ENCODE peak calls at places on chromosomes 1 and 21, in four cellular contexts. A, P, Q and H are unnamed samples.

GRCh38 chr1:59323879-59324278 is 27.0 kb downstream of the FGGY start:
- DNase-seq in Q (no peak), P (no peak), A (peak; percentile 36), H (no peak)

GRCh38 chr1:121471517-121471916 is 286.7 kb downstream of the SRGAP2C start:
- DNase-seq in A (no peak), Q (no peak), P (no peak), H (no peak)

GRCh38 chr21:45081636-45082035 is 7.3 kb downstream of the ADARB1 start:
- DNase-seq in P (no peak), Q (no peak), A (no peak), H (no peak)

GRCh38 chr21:16455978-16456377 is 726.2 kb downstream of the USP25 start:
- DNase-seq in P (no peak), Q (no peak), A (no peak), H (no peak)

GRCh38 chr1:117646007-117646913 is 40.4 kb downstream of the TENT5C start:
- DNase-seq in Q (no peak), A (peak; percentile 31), P (no peak), H (no peak)

GRCh38 chr1:205664399-205665108 is 15.8 kb downstream of the SLC45A3 start:
- DNase-seq in P (no peak), A (peak; percentile 28), Q (no peak), H (no peak)

GRCh38 chr21:37702241-37702640 is 214.0 kb downstream of the KCNJ6 start:
- DNase-seq in P (no peak), Q (no peak), A (no peak), H (no peak)

GRCh38 chr1:39701092-39701460 is 9.8 kb upstream of the HPCAL4 start:
- DNase-seq in P (no peak), Q (peak; percentile 52), A (peak; percentile 56), H (no peak)

GRCh38 chr1:31396633-31397351 is 16.2 kb upstream of the SERINC2 start:
- DNase-seq in A (peak; percentile 90), P (no peak), Q (no peak), H (no peak)

GRCh38 chr1:50968884-50969610 is 998 bp upstream of the CDKN2C start:
- DNase-seq in A (no peak), Q (peak; percentile 47), P (peak; percentile 76), H (no peak)

GRCh38 chr1:2548068-2548589 is 8.0 kb upstream of the TNFRSF14 start:
- DNase-seq in P (peak; percentile 94), A (peak; percentile 56), Q (peak; percentile 91), H (peak; percentile 76)

GRCh38 chr1:36482724-36483388 is at the start of gene CSF3R:
- DNase-seq in Q (no peak), A (no peak), P (no peak), H (no peak)

GRCh38 chr21:32214654-32215305 is 64.1 kb downstream of the MIS18A start:
- DNase-seq in Q (no peak), P (no peak), A (no peak), H (no peak)

GRCh38 chr1:11550664-11551283 is 71.8 kb downstream of the DISP3 start:
- DNase-seq in P (peak; percentile 89), A (peak; percentile 72), Q (peak; percentile 86), H (peak; percentile 95)

GRCh38 chr1:170660281-170660713 is 3.6 kb upstream of the PRRX1 start:
- DNase-seq in Q (peak; percentile 48), A (no peak), P (peak; percentile 58), H (no peak)

GRCh38 chr1:41500781-41501518 is 16.5 kb upstream of the EDN2 start:
- DNase-seq in A (no peak), P (no peak), Q (no peak), H (no peak)

GRCh38 chr1:7373936-7374760 is 396.9 kb upstream of the VAMP3 start:
- DNase-seq in P (no peak), A (peak; percentile 15), Q (peak; percentile 17), H (no peak)

GRCh38 chr1:238777551-238777950 is 608.8 kb upstream of the CHRM3 start:
- DNase-seq in P (no peak), Q (no peak), A (peak; percentile 17), H (no peak)

GRCh38 chr1:182259229-182259872 is 132.2 kb downstream of the GLUL start:
- DNase-seq in Q (no peak), A (no peak), P (no peak), H (no peak)

GRCh38 chr1:151502035-151502728 is 9.0 kb upstream of the CGN start:
- DNase-seq in Q (no peak), A (no peak), P (no peak), H (no peak)
- H3K4ac ChIP-seq in Q (no peak overlapping the region), A (no peak overlapping the region), P (no peak overlapping the region), H (no peak overlapping the region)

GRCh38 chr1:145826030-145826429 is 2.0 kb downstream of the POLR3C start:
- DNase-seq in A (no peak), P (no peak), Q (no peak), H (no peak)

GRCh38 chr1:145828368-145829016 is 4.5 kb downstream of the POLR3C start:
- DNase-seq in Q (no peak), P (no peak), A (no peak), H (no peak)

GRCh38 chr1:145827966-145828365 is 4.0 kb downstream of the POLR3C start:
- DNase-seq in A (peak; percentile 28), Q (no peak), P (no peak), H (no peak)

GRCh38 chr1:145824499-145824842 is 471 bp downstream of the POLR3C start:
- DNase-seq in P (no peak), A (no peak), Q (no peak), H (no peak)

DNA sequence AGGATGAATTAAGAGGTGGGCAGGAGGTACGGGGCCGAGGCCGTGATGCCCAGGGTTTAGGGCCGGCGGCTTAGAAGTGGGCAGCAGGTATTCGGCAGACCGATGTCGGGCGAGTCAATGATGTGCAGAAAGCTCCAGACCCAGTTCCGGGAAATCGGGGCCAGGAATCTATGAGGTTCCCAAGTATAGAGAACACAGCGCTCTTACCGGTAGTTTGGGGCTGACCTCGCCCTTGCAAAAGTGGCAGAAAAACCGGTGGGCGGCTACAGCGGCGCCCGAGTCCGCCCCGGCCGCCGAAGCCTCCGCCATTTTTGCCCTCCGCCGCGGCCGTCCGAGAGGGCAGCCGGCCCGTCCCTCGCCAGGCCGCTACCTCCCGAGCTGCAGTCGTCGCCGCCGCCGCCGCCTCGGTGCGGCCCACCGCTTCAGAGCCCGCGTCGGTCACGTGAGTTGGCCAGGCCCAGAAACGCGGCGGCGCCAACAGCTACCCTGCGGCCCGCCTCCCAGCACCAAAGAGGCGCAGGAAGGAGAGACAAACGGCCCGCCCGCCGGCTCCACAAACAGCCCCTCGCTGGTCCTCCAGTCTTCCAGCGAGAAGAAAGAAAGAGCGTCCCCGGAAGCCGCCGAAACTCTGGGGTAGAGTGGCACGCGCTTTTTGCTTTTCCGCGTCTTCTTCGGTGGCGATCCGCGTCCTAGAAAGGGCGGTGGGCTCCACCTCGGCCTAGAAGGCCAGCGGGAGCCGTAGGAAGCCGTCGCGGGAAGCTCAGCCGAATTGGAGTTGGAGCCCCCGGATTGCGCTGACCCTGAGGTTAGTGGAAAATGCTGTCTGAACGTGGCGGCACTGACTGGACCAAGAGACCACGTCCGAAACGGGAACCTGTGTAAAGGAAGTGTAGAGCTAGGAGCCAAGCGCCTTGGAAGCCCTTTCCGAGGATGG is at the start of the genes POLR3C and RNF115:
- DNase-seq in Q (peak; percentile 91), A (peak; percentile 90), P (peak; percentile 88), H (peak; percentile 90)
- H3K4ac ChIP-seq in Q (no peak within 1 kb of the TSS), A (peak within 1 kb of the TSS; percentile 90), P (no peak within 1 kb of the TSS), H (no peak within 1 kb of the TSS)

GRCh38 chr1:33178836-33179439 is 2.9 kb downstream of the TRIM62 start:
- DNase-seq in P (no peak), A (no peak), Q (no peak), H (no peak)

GRCh38 chr1:33176887-33177286 is 5.0 kb downstream of the TRIM62 start:
- DNase-seq in P (no peak), Q (no peak), A (no peak), H (no peak)

GRCh38 chr1:33177996-33178540 is 3.8 kb downstream of the TRIM62 start:
- DNase-seq in Q (no peak), A (no peak), P (no peak), H (no peak)

GRCh38 chr1:33175865-33176264 is 6.0 kb downstream of the TRIM62 start:
- DNase-seq in P (no peak), Q (no peak), A (no peak), H (no peak)

DNA sequence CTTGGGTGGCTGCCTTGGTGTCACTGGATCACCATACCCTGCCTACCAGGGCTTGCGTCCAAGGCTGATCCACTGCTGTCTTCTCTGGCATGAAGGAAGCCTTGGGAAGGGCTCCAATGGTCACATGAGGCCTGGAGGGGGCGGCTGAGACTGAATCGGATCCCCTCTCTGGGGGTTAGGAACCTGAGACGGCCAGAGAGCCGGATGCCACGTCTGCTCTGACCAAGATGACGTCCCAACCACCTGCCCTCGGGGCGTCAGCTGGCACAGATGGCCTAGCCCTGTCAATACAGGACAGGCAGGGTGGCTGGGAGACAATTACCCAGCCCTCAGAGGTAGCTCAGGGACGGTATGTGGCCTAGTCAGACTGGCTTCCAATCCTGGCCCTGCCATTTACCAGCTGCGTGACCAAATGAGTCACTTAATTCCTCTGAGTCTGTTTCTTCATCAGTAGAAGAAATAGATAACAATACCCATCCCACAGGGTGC is 5.4 kb downstream of the TRIM62 start:
- DNase-seq in P (no peak), Q (peak; percentile 48), A (peak; percentile 67), H (no peak)
- H3K4ac ChIP-seq in P (no peak overlapping the region), Q (no peak overlapping the region), A (peak overlapping the region; percentile 45), H (no peak overlapping the region)

DNA sequence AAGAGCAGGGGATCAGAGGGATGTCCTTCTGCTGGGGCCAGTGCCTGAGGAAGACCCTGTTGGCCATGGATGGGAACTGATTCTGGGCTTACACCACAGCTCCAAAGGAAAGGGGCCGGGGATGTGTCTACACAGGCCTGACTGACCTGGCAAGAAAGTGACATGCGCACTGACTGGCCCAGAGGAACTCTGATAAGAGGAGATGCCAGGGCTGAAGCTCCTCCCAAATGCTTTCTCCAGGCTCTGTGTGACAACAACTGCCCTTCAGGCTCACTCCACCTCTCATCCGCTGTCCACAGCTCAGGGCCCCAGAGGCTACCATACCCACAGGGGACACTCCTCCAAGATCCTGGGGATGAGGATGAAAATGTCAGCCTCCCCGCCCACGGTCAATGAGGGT is 195.6 kb downstream of the TOMM20 start:
- DNase-seq in P (no peak), A (no peak), Q (peak; percentile 25), H (no peak)
- H3K4ac ChIP-seq in P (no peak overlapping the region), A (peak overlapping the region; percentile 90), Q (no peak overlapping the region), H (no peak overlapping the region)

GRCh38 chr1:224640018-224640417 is 23.9 kb downstream of the CNIH3 start:
- DNase-seq in A (no peak), P (no peak), Q (no peak), H (no peak)
- H3K4ac ChIP-seq in A (peak overlapping the region; percentile 60), P (no peak overlapping the region), Q (no peak overlapping the region), H (no peak overlapping the region)

GRCh38 chr1:3824650-3825049 is 28.4 kb upstream of the LRRC47 start:
- DNase-seq in P (no peak), A (no peak), Q (no peak), H (no peak)
- H3K4ac ChIP-seq in P (no peak overlapping the region), A (no peak overlapping the region), Q (no peak overlapping the region), H (no peak overlapping the region)

GRCh38 chr1:67792756-67793475 is 40.4 kb downstream of the GNG12 start:
- DNase-seq in Q (no peak), A (peak; percentile 37), P (no peak), H (no peak)
- H3K4ac ChIP-seq in Q (no peak overlapping the region), A (peak overlapping the region; percentile 97), P (no peak overlapping the region), H (no peak overlapping the region)

GRCh38 chr1:201955009-201955749 is at the start of gene TIMM17A:
- DNase-seq in P (peak; percentile 93), Q (peak; percentile 97), A (peak; percentile 98), H (peak; percentile 92)

GRCh38 chr1:201954263-201955008 is 867 bp upstream of the TIMM17A start:
- DNase-seq in A (no peak), Q (no peak), P (no peak), H (no peak)

GRCh38 chr1:201958348-201958747 is 3.0 kb downstream of the TIMM17A start:
- DNase-seq in P (no peak), Q (no peak), A (no peak), H (no peak)

GRCh38 chr1:201955750-201956143 is 444 bp downstream of the TIMM17A start:
- DNase-seq in A (no peak), P (no peak), Q (no peak), H (no peak)
- H3K4ac ChIP-seq in A (peak overlapping the region; percentile 92), P (no peak overlapping the region), Q (no peak overlapping the region), H (no peak overlapping the region)